ENCODE peak calls at places on chromosome 10, in nine cellular contexts. N is T-helper 1 cell, S is lung microvascular endothelial cell, C is mesenteric fat pad, L is lung, V is cerebellar cortex, B is stromal cell of bone marrow, A is naive B cell, P is progenitor cell of endocrine pancreas. Q is an unnamed sample.

GRCh38 chr10:110686037-110686436 is 41.9 kb downstream of the RBM20 start:
- DNase-seq in N (no peak), S (peak; percentile 24), C (no peak), L (peak; percentile 11), V (no peak), B (no peak), A (no peak), P (no peak), Q (no peak)

GRCh38 chr10:110254467-110254866 is 47.1 kb downstream of the MXI1 start:
- DNase-seq in N (no peak), S (no peak), C (no peak), L (no peak), V (no peak), B (no peak), A (no peak), P (no peak), Q (no peak)

GRCh38 chr10:124741281-124741921 is 2.8 kb downstream of the FAM53B start:
- DNase-seq in N (peak; percentile 70), S (peak; percentile 81), C (peak; percentile 90), L (peak; percentile 82), V (peak; percentile 91), B (peak; percentile 61), A (peak; percentile 71), P (peak; percentile 60), Q (peak; percentile 89)

GRCh38 chr10:79203833-79204232 is 135.1 kb downstream of the ZMIZ1 start:
- DNase-seq in N (no peak), S (no peak), C (no peak), L (no peak), V (no peak), B (no peak), A (no peak), P (no peak), Q (no peak)

GRCh38 chr10:125344573-125345121 is 184.3 kb upstream of the CTBP2 start:
- DNase-seq in N (no peak), S (no peak), C (no peak), L (peak; percentile 33), V (peak; percentile 63), B (no peak), A (no peak), P (no peak), Q (no peak)

GRCh38 chr10:77603529-77603927 is 34.1 kb downstream of the KCNMA1 start:
- DNase-seq in N (no peak), S (peak; percentile 77), C (no peak), L (no peak), V (no peak), B (no peak), A (no peak), P (no peak), Q (peak; percentile 21)

GRCh38 chr10:110075726-110076125 is 67.9 kb downstream of the ADD3 start:
- DNase-seq in N (no peak), S (peak; percentile 27), C (no peak), L (no peak), V (no peak), B (no peak), A (no peak), P (no peak), Q (peak; percentile 37)

GRCh38 chr10:74021248-74022055 is 23.5 kb downstream of the VCL start:
- DNase-seq in N (no peak), S (peak; percentile 46), C (no peak), L (no peak), V (no peak), B (peak; percentile 28), A (no peak), P (no peak), Q (no peak)

GRCh38 chr10:30784521-30784895 is 155.0 kb upstream of the LYZL2 start:
- DNase-seq in N (peak; percentile 8), S (peak; percentile 77), C (no peak), L (no peak), V (peak; percentile 21), B (peak; percentile 64), A (no peak), P (no peak), Q (peak; percentile 79)

GRCh38 chr10:63628526-63629362 is 107.5 kb downstream of the REEP3 start:
- DNase-seq in N (no peak), S (peak; percentile 77), C (no peak), L (peak; percentile 62), V (peak; percentile 84), B (no peak), A (peak; percentile 55), P (no peak), Q (peak; percentile 92)

GRCh38 chr10:124267231-124267885 is 151.4 kb downstream of the OAT start:
- DNase-seq in N (no peak), S (no peak), C (no peak), L (no peak), V (no peak), B (no peak), A (no peak), P (no peak), Q (no peak)

GRCh38 chr10:84600947-84601346 is 272.6 kb downstream of the CCSER2 start:
- DNase-seq in N (no peak), S (no peak), C (no peak), L (no peak), V (no peak), B (no peak), A (no peak), P (no peak), Q (no peak)

Q was measured in dermis blood vessel endothelial cell.